ENCODE peak calls at places on chromosomes 6 and 20, in nine cellular contexts. H, L, Z, K, S, W, R, Y and G are unnamed samples.

GRCh38 chr6:169976301-169977081 is 225.1 kb downstream of the ERMARD start:
- DNase-seq in H (no peak), L (no peak), Z (no peak), K (no peak), S (no peak), W (no peak), R (no peak), Y (no peak), G (peak)

GRCh38 chr6:84026721-84027164 is 6.8 kb upstream of the MRAP2 start:
- DNase-seq in H (peak), L (no peak), Z (no peak), K (no peak), S (no peak), W (no peak), R (no peak), Y (no peak), G (no peak)

GRCh38 chr20:32356935-32357868 is 929 bp upstream of the ASXL1 start:
- DNase-seq in H (peak), L (no peak), Z (peak), K (no peak), S (peak), W (no peak), R (peak), Y (peak), G (no peak)

GRCh38 chr6:36114798-36115408 is 15.4 kb upstream of the MAPK13 start:
- DNase-seq in H (no peak), L (no peak), Z (no peak), K (no peak), S (no peak), W (no peak), R (no peak), Y (no peak), G (no peak)

GRCh38 chr6:74087898-74088297 is 391.9 kb downstream of the CD109 start:
- DNase-seq in H (no peak), L (peak), Z (peak), K (no peak), S (no peak), W (no peak), R (no peak), Y (peak), G (no peak)

GRCh38 chr20:24651171-24651972 is 181.9 kb downstream of the SYNDIG1 start:
- DNase-seq in H (no peak), L (peak), Z (peak), K (no peak), S (peak), W (no peak), R (no peak), Y (peak), G (peak)

GRCh38 chr20:33518071-33518470 is 28.2 kb downstream of the CBFA2T2 start:
- DNase-seq in H (peak), L (peak), Z (peak), K (no peak), S (peak), W (no peak), R (no peak), Y (peak), G (peak)

GRCh38 chr6:6916598-6916997 is 191.2 kb upstream of the RREB1 start:
- DNase-seq in H (no peak), L (no peak), Z (peak), K (no peak), S (peak), W (peak), R (no peak), Y (no peak), G (no peak)

GRCh38 chr6:3616565-3617176 is 134.8 kb downstream of the PXDC1 start:
- DNase-seq in H (no peak), L (no peak), Z (no peak), K (no peak), S (no peak), W (no peak), R (no peak), Y (no peak), G (no peak)

GRCh38 chr6:34511923-34512737 is 44.0 kb downstream of the SPDEF start:
- DNase-seq in H (no peak), L (no peak), Z (no peak), K (no peak), S (no peak), W (no peak), R (no peak), Y (no peak), G (no peak)

GRCh38 chr6:75437451-75438185 is 56.0 kb downstream of the FILIP1 start:
- DNase-seq in H (no peak), L (no peak), Z (peak), K (no peak), S (peak), W (no peak), R (no peak), Y (peak), G (peak)